ENCODE peak calls at places on chromosomes 6 and 20, in eight cellular contexts. L, I, G, U, W, K, S and X are unnamed samples.

GRCh38 chr6:169186496-169187169 is 67.0 kb downstream of the THBS2 start:
- DNase-seq in L (no peak), I (no peak), G (no peak), U (no peak), W (peak), K (no peak), S (no peak), X (no peak)

GRCh38 chr6:85405175-85405852 is 44.6 kb upstream of the NT5E start:
- DNase-seq in L (no peak), I (no peak), G (no peak), U (no peak), W (peak), K (no peak), S (no peak), X (peak)

GRCh38 chr6:43242908-43243648 is at the start of gene TTBK1:
- DNase-seq in L (peak), I (no peak), G (no peak), U (no peak), W (no peak), K (no peak), S (no peak), X (no peak)

GRCh38 chr20:43536041-43536816 is 22.6 kb upstream of the SGK2 start:
- DNase-seq in L (no peak), I (no peak), G (no peak), U (no peak), W (no peak), K (no peak), S (no peak), X (no peak)

GRCh38 chr20:59767656-59768055 is 163.3 kb downstream of the PHACTR3 start:
- DNase-seq in L (no peak), I (no peak), G (no peak), U (no peak), W (no peak), K (no peak), S (no peak), X (no peak)

GRCh38 chr6:3209114-3210023 is 18.1 kb downstream of the TUBB2B start:
- DNase-seq in L (peak), I (peak), G (peak), U (no peak), W (peak), K (peak), S (peak), X (peak)

GRCh38 chr20:34065260-34065659 is 46.8 kb downstream of the EIF2S2 start:
- DNase-seq in L (no peak), I (peak), G (no peak), U (no peak), W (peak), K (no peak), S (peak), X (no peak)

GRCh38 chr6:94341173-94341572 is 921.8 kb upstream of the EPHA7 start:
- DNase-seq in L (no peak), I (no peak), G (no peak), U (no peak), W (no peak), K (no peak), S (no peak), X (no peak)

GRCh38 chr6:127690092-127690491 is 113.1 kb downstream of the C6orf58 start:
- DNase-seq in L (no peak), I (no peak), G (no peak), U (peak), W (peak), K (no peak), S (peak), X (no peak)

GRCh38 chr6:363291-363690 is 28.3 kb upstream of the IRF4 start:
- DNase-seq in L (no peak), I (no peak), G (no peak), U (no peak), W (no peak), K (no peak), S (no peak), X (no peak)

GRCh38 chr6:37137201-37137880 is 32.6 kb upstream of the PIM1 start:
- DNase-seq in L (peak), I (peak), G (no peak), U (peak), W (peak), K (no peak), S (peak), X (peak)

GRCh38 chr20:58045579-58045978 is 182.9 kb downstream of the ANKRD60 start:
- DNase-seq in L (no peak), I (no peak), G (no peak), U (no peak), W (no peak), K (no peak), S (no peak), X (no peak)

GRCh38 chr6:56804996-56805395 is 149.9 kb upstream of the BEND6 start:
- DNase-seq in L (no peak), I (peak), G (no peak), U (no peak), W (peak), K (no peak), S (peak), X (no peak)

GRCh38 chr20:13243826-13244376 is 22.8 kb downstream of the ISM1 start:
- DNase-seq in L (no peak), I (no peak), G (no peak), U (no peak), W (peak), K (no peak), S (peak), X (no peak)

GRCh38 chr6:6893701-6894100 is 214.1 kb upstream of the RREB1 start:
- DNase-seq in L (no peak), I (no peak), G (no peak), U (no peak), W (no peak), K (no peak), S (no peak), X (no peak)

GRCh38 chr6:137095651-137096238 is 51.0 kb upstream of the IL20RA start:
- DNase-seq in L (peak), I (no peak), G (no peak), U (no peak), W (no peak), K (no peak), S (no peak), X (peak)

GRCh38 chr6:2861071-2861821 is 19.6 kb upstream of the SERPINB1 start:
- DNase-seq in L (peak), I (no peak), G (no peak), U (no peak), W (no peak), K (no peak), S (no peak), X (no peak)

GRCh38 chr6:98116513-98116912 is 717.9 kb upstream of the POU3F2 start:
- DNase-seq in L (no peak), I (no peak), G (no peak), U (no peak), W (no peak), K (no peak), S (no peak), X (no peak)

GRCh38 chr20:1169224-1169623 is 15.6 kb downstream of the TMEM74B start:
- DNase-seq in L (no peak), I (no peak), G (no peak), U (no peak), W (no peak), K (no peak), S (no peak), X (no peak)

GRCh38 chr20:46995561-46996142 is 101.0 kb downstream of the EYA2 start:
- DNase-seq in L (no peak), I (no peak), G (no peak), U (no peak), W (no peak), K (no peak), S (no peak), X (no peak)